ENCODE peak calls at places on chromosomes 4 and X, in four cellular contexts. One of them, this sample, is unnamed.

GRCh38 chr4:185752881-185753280 is 59.1 kb downstream of the SORBS2 start:
- DNase-seq in GM13976: no peak
- DNase-seq in amniotic stem cell: no peak
- DNase-seq in activated CD8-positive, alpha-beta T cell treated with anti-CD3 and anti-CD28 coated beads for 36 hours: no peak
- DNase-seq in this sample: no peak

GRCh38 chr4:105594094-105595010 is 41.9 kb downstream of the ARHGEF38 start:
- DNase-seq in activated CD8-positive, alpha-beta T cell treated with anti-CD3 and anti-CD28 coated beads for 36 hours: no peak
- DNase-seq in amniotic stem cell: no peak
- DNase-seq in GM13976: peak
- DNase-seq in this sample: no peak

GRCh38 chr4:7547368-7548040 is 112.8 kb upstream of the PSAPL1 start:
- DNase-seq in GM13976: no peak
- DNase-seq in activated CD8-positive, alpha-beta T cell treated with anti-CD3 and anti-CD28 coated beads for 36 hours: no peak
- DNase-seq in amniotic stem cell: no peak
- DNase-seq in this sample: no peak

GRCh38 chrX:132369650-132370049 is 119.2 kb downstream of the MBNL3 start:
- DNase-seq in amniotic stem cell: no peak
- DNase-seq in activated CD8-positive, alpha-beta T cell treated with anti-CD3 and anti-CD28 coated beads for 36 hours: no peak
- DNase-seq in GM13976: no peak
- DNase-seq in this sample: no peak

GRCh38 chrX:110381216-110381615 is 22.6 kb downstream of the RTL9 start:
- DNase-seq in amniotic stem cell: no peak
- DNase-seq in activated CD8-positive, alpha-beta T cell treated with anti-CD3 and anti-CD28 coated beads for 36 hours: no peak
- DNase-seq in GM13976: no peak
- DNase-seq in this sample: no peak

GRCh38 chr4:71752383-71753042 is 31.4 kb downstream of the GC start:
- DNase-seq in GM13976: no peak
- DNase-seq in activated CD8-positive, alpha-beta T cell treated with anti-CD3 and anti-CD28 coated beads for 36 hours: no peak
- DNase-seq in amniotic stem cell: no peak
- DNase-seq in this sample: no peak

GRCh38 chr4:81130569-81130968 is 84.5 kb downstream of the PRKG2 start:
- DNase-seq in GM13976: no peak
- DNase-seq in activated CD8-positive, alpha-beta T cell treated with anti-CD3 and anti-CD28 coated beads for 36 hours: no peak
- DNase-seq in amniotic stem cell: no peak
- DNase-seq in this sample: no peak

GRCh38 chrX:39938466-39938865 is 159.3 kb downstream of the BCOR start:
- DNase-seq in amniotic stem cell: no peak
- DNase-seq in GM13976: no peak
- DNase-seq in activated CD8-positive, alpha-beta T cell treated with anti-CD3 and anti-CD28 coated beads for 36 hours: no peak
- DNase-seq in this sample: no peak

GRCh38 chr4:89298788-89299152 is 8.8 kb downstream of the GPRIN3 start:
- DNase-seq in amniotic stem cell: no peak
- DNase-seq in activated CD8-positive, alpha-beta T cell treated with anti-CD3 and anti-CD28 coated beads for 36 hours: no peak
- DNase-seq in GM13976: no peak
- DNase-seq in this sample: no peak

GRCh38 chr4:165428957-165429356 is 50.1 kb downstream of the CPE start:
- DNase-seq in GM13976: no peak
- DNase-seq in activated CD8-positive, alpha-beta T cell treated with anti-CD3 and anti-CD28 coated beads for 36 hours: no peak
- DNase-seq in amniotic stem cell: no peak
- DNase-seq in this sample: no peak

GRCh38 chr4:143286733-143287570 is 49.7 kb upstream of the GAB1 start:
- DNase-seq in activated CD8-positive, alpha-beta T cell treated with anti-CD3 and anti-CD28 coated beads for 36 hours: no peak
- DNase-seq in amniotic stem cell: peak
- DNase-seq in GM13976: no peak
- DNase-seq in this sample: no peak

GRCh38 chr4:7826909-7827306 is 112.8 kb downstream of the AFAP1 start:
- DNase-seq in amniotic stem cell: no peak
- DNase-seq in activated CD8-positive, alpha-beta T cell treated with anti-CD3 and anti-CD28 coated beads for 36 hours: no peak
- DNase-seq in GM13976: no peak
- DNase-seq in this sample: peak

GRCh38 chrX:49257846-49258748 is 6.4 kb downstream of the FOXP3 start:
- DNase-seq in GM13976: no peak
- DNase-seq in activated CD8-positive, alpha-beta T cell treated with anti-CD3 and anti-CD28 coated beads for 36 hours: peak
- DNase-seq in amniotic stem cell: no peak
- DNase-seq in this sample: no peak

GRCh38 chrX:45134303-45134702 is 66.4 kb downstream of the DIPK2B start:
- DNase-seq in GM13976: no peak
- DNase-seq in amniotic stem cell: no peak
- DNase-seq in activated CD8-positive, alpha-beta T cell treated with anti-CD3 and anti-CD28 coated beads for 36 hours: no peak
- DNase-seq in this sample: no peak

GRCh38 chr4:166197166-166197565 is 324.1 kb downstream of the TLL1 start:
- DNase-seq in activated CD8-positive, alpha-beta T cell treated with anti-CD3 and anti-CD28 coated beads for 36 hours: no peak
- DNase-seq in amniotic stem cell: no peak
- DNase-seq in GM13976: no peak
- DNase-seq in this sample: no peak

GRCh38 chrX:101550825-101551767 is 749 bp downstream of the ARMCX1 start:
- DNase-seq in GM13976: no peak
- DNase-seq in activated CD8-positive, alpha-beta T cell treated with anti-CD3 and anti-CD28 coated beads for 36 hours: peak
- DNase-seq in amniotic stem cell: no peak
- DNase-seq in this sample: no peak